ENCODE peak calls at places on chromosomes 16 and 17, in five cellular contexts. G is hepatocyte, C is suprapubic skin, U is MM.1S, S is bronchial epithelial cell. N is an unnamed sample.
A peak's percentile ranks its signal among the peaks of the same experiment; 100 is the strongest.

GRCh38 chr17:73156166-73156840 is 8.5 kb upstream of the SSTR2 start:
- DNase-seq in S (peak; percentile 42), C (peak; percentile 84), G (peak; percentile 88), U (peak; percentile 62), N (peak; percentile 59)

GRCh38 chr17:31425646-31426045 is 34.2 kb downstream of the RAB11FIP4 start:
- DNase-seq in G (no peak), S (no peak), U (no peak), C (no peak), N (no peak)

GRCh38 chr16:70688266-70688742 is 2.5 kb upstream of the MTSS2 start:
- DNase-seq in G (no peak), U (no peak), C (no peak), S (no peak), N (no peak)

GRCh38 chr17:47945080-47945479 is 3.7 kb downstream of the PNPO start:
- DNase-seq in G (no peak), S (no peak), C (no peak), U (no peak), N (no peak)

GRCh38 chr16:68475071-68475470 is 26.8 kb upstream of the SMPD3 start:
- DNase-seq in G (no peak), C (no peak), S (peak; percentile 88), U (no peak), N (no peak)

GRCh38 chr16:2043980-2044451 is 3.6 kb downstream of the NTHL1 start:
- DNase-seq in U (no peak), C (no peak), S (no peak), G (no peak), N (no peak)

GRCh38 chr17:38733315-38734234 is 3.4 kb downstream of the CISD3 start:
- DNase-seq in G (no peak), U (no peak), C (no peak), S (no peak), N (no peak)

GRCh38 chr16:3861808-3862451 is 18.6 kb downstream of the CREBBP start:
- DNase-seq in S (no peak), G (no peak), U (no peak), C (no peak), N (no peak)

GRCh38 chr17:74202879-74203432 is 522 bp upstream of the RPL38 start:
- DNase-seq in U (no peak), G (no peak), S (no peak), C (no peak), N (no peak)

GRCh38 chr16:17177242-17177967 is 293.4 kb downstream of the XYLT1 start:
- DNase-seq in U (no peak), S (peak; percentile 63), C (no peak), G (peak; percentile 23), N (no peak)

GRCh38 chr16:80924372-80924978 is 82.2 kb downstream of the CMC2 start:
- DNase-seq in G (peak; percentile 75), S (peak; percentile 60), C (no peak), U (no peak), N (peak; percentile 18)

GRCh38 chr17:50380369-50381259 is 7.6 kb downstream of the EME1 start:
- DNase-seq in C (no peak), G (no peak), U (no peak), S (peak; percentile 15), N (no peak)

GRCh38 chr16:27322858-27323780 is 9.3 kb downstream of the IL4R start:
- DNase-seq in G (peak; percentile 66), U (no peak), S (peak; percentile 94), C (peak; percentile 57), N (no peak)

GRCh38 chr17:30961213-30962188 is 9.3 kb upstream of the RNF135 start:
- DNase-seq in U (peak; percentile 75), S (peak; percentile 17), G (no peak), C (peak; percentile 24), N (peak; percentile 46)

GRCh38 chr16:58196898-58197313 is 1.0 kb downstream of the CSNK2A2 start:
- DNase-seq in G (peak; percentile 7), U (no peak), S (peak; percentile 30), C (no peak), N (no peak)

GRCh38 chr16:83952940-83953795 is at the start of gene OSGIN1:
- DNase-seq in C (peak; percentile 97), S (peak; percentile 83), G (peak; percentile 96), U (peak; percentile 67), N (peak; percentile 78)

GRCh38 chr16:19817122-19817521 is 67.5 kb downstream of the GPRC5B start:
- DNase-seq in S (no peak), U (no peak), C (no peak), G (no peak), N (no peak)

GRCh38 chr16:23595951-23596720 is at the start of gene NDUFAB1:
- DNase-seq in C (peak; percentile 90), S (peak; percentile 73), U (peak; percentile 93), G (peak; percentile 96), N (peak; percentile 89)

GRCh38 chr16:3580271-3580670 is 3.1 kb upstream of the NLRC3 start:
- DNase-seq in G (no peak), U (no peak), S (peak; percentile 25), C (no peak), N (no peak)

GRCh38 chr17:6800422-6801027 is 24.5 kb downstream of the FBXO39 start:
- DNase-seq in G (no peak), S (no peak), C (no peak), U (no peak), N (no peak)

GRCh38 chr16:52383071-52383470 is 163.9 kb downstream of the TOX3 start:
- DNase-seq in C (no peak), S (no peak), U (no peak), G (no peak), N (no peak)

GRCh38 chr17:19940722-19941464 is 36.7 kb downstream of the AKAP10 start:
- DNase-seq in U (no peak), C (no peak), G (peak; percentile 40), S (peak; percentile 54), N (no peak)

GRCh38 chr17:34617398-34617797 is 38.0 kb downstream of the TMEM132E start:
- DNase-seq in C (no peak), S (no peak), U (no peak), G (no peak), N (no peak)
- H3K27me3 ChIP-seq in C (peaks cover 27% of the 10 kb centered on the region), S (no peaks in the 10 kb centered on the region), U (no peaks in the 10 kb centered on the region), G (no peaks in the 10 kb centered on the region), N (peaks cover 3% of the 10 kb centered on the region)

GRCh38 chr17:28395968-28396367 is 10.0 kb downstream of the SLC46A1 start:
- DNase-seq in S (no peak), C (no peak), U (no peak), G (no peak), N (no peak)
- H3K36me3 ChIP-seq in S (peaks cover 3% of the 10 kb centered on the region), C (peaks cover 65% of the 10 kb centered on the region), U (no peaks in the 10 kb centered on the region), G (no peaks in the 10 kb centered on the region), N (peaks cover 42% of the 10 kb centered on the region)

GRCh38 chr17:17703608-17703919 is 22.3 kb downstream of the RAI1 start:
- DNase-seq in C (no peak), S (no peak), G (no peak), U (no peak), N (no peak)

GRCh38 chr17:17702821-17703607 is 21.8 kb downstream of the RAI1 start:
- DNase-seq in U (no peak), S (no peak), G (no peak), C (no peak), N (no peak)

GRCh38 chr17:17702370-17702769 is 21.1 kb downstream of the RAI1 start:
- DNase-seq in S (no peak), C (no peak), G (no peak), U (no peak), N (no peak)

GRCh38 chr17:17706140-17707060 is 25.1 kb downstream of the RAI1 start:
- DNase-seq in G (no peak), S (no peak), C (no peak), U (no peak), N (no peak)

DNA sequence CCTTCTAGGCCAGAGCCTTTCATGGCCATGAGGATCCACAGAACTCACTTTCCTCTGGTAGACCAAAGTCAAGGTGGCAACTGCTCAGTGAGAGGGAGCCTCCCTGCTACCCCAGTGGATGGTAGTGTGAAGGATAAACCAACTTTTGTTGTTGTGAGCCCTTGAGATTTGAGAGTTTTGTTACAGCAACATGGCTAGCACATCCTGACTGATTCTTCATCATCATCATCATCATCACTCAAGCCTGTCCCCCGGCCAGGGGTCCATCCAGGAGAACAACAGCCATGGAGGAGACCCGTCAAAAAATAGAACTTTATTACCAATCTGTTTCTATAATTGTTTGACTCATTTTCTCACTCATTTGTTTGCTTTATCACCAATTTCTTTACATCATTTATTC is 23.7 kb downstream of the RAI1 start:
- DNase-seq in U (no peak), S (no peak), G (no peak), C (no peak), N (no peak)
- H3K27me3 ChIP-seq in U (no peaks in the 10 kb centered on the region), S (no peaks in the 10 kb centered on the region), G (no peaks in the 10 kb centered on the region), C (no peaks in the 10 kb centered on the region), N (no peaks in the 10 kb centered on the region)

DNA sequence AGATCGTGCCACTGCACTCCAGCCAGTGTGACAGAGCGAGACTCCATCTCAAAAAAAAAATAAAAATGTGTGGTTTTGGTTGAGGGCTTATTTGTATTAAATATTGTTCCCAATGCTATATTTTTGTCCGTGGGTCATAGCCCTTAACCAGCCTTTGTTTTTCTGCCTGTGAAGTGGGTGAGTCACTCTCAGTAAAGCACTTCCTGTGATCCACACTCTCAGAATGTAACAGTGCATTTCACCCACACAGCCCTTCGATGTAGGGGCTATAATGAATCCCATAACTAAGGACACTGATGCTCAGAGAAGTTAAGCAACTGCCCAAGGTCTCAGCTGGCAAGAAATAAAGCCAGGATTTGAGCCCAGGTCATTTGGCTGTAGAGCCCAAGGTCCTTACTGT is 34.7 kb upstream of the POLR3E start:
- DNase-seq in U (no peak), G (no peak), C (no peak), S (peak; percentile 4), N (peak; percentile 52)
- H3K36me3 ChIP-seq in U (no peaks in the 10 kb centered on the region), G (no peaks in the 10 kb centered on the region), C (peaks cover 96% of the 10 kb centered on the region), S (peaks cover 17% of the 10 kb centered on the region), N (peaks cover 40% of the 10 kb centered on the region)

GRCh38 chr17:58245428-58246103 is 7.2 kb downstream of the LPO start:
- DNase-seq in C (no peak), G (peak; percentile 61), S (no peak), U (no peak), N (no peak)
- H3K27me3 ChIP-seq in C (peaks cover 42% of the 10 kb centered on the region), G (peaks cover 42% of the 10 kb centered on the region), S (peaks cover 32% of the 10 kb centered on the region), U (peaks cover 94% of the 10 kb centered on the region), N (peaks cover 2% of the 10 kb centered on the region)

DNA sequence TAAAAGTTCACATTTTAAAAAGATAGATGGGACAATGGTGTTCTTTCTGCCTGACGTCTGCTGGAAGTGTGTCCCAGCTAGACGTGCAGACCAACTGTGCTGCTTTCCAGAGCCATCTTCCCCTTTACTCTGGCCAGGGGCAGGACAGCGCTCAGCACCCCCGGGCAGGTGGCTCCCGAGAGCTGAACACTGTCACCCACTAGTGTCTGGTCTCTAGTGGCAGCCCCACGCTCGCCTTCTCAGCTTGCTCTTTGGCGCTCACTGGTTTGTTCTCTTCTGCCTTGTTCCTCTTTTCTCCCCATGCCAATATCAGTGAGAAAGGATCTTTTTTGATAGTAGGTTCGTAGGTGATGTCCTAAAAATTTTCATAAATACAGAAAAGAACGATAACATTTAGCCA is 25.7 kb downstream of the ZC3H18 start:
- DNase-seq in C (no peak), U (no peak), G (no peak), S (no peak), N (no peak)
- H3K36me3 ChIP-seq in C (peaks cover 36% of the 10 kb centered on the region), U (no peaks in the 10 kb centered on the region), G (no peaks in the 10 kb centered on the region), S (peaks cover 23% of the 10 kb centered on the region), N (peaks cover 41% of the 10 kb centered on the region)